ENCODE peak calls at places on chromosome 2, in six cellular contexts. One of them, this sample, is unnamed.

GRCh38 chr2:127647242-127648190 is 1.6 kb downstream of the GPR17 start:
- DNase-seq in H1: no peak
- DNase-seq in GM12891: no peak
- DNase-seq in HepG2: no peak
- DNase-seq in K562: no peak
- DNase-seq in GM12878: no peak
- DNase-seq in this sample: no peak

GRCh38 chr2:105919191-105919811 is 174.6 kb downstream of the NCK2 start:
- DNase-seq in H1: no peak
- DNase-seq in GM12891: no peak
- DNase-seq in HepG2: peak
- DNase-seq in K562: no peak
- DNase-seq in GM12878: no peak
- DNase-seq in this sample: no peak

GRCh38 chr2:222862915-222863544 is 2.2 kb downstream of the ACSL3 start:
- DNase-seq in H1: no peak
- DNase-seq in GM12891: no peak
- DNase-seq in HepG2: no peak
- DNase-seq in K562: no peak
- DNase-seq in GM12878: no peak
- DNase-seq in this sample: no peak

GRCh38 chr2:237745250-237745613 is 53.3 kb upstream of the RBM44 start:
- DNase-seq in H1: no peak
- DNase-seq in GM12891: no peak
- DNase-seq in HepG2: no peak
- DNase-seq in K562: no peak
- DNase-seq in GM12878: no peak
- DNase-seq in this sample: no peak

GRCh38 chr2:133817680-133818566 is 249.7 kb upstream of the NCKAP5 start:
- DNase-seq in H1: no peak
- DNase-seq in GM12891: no peak
- DNase-seq in HepG2: peak
- DNase-seq in K562: no peak
- DNase-seq in GM12878: no peak
- DNase-seq in this sample: no peak

GRCh38 chr2:12827721-12828120 is 111.0 kb downstream of the TRIB2 start:
- DNase-seq in H1: no peak
- DNase-seq in GM12891: no peak
- DNase-seq in HepG2: no peak
- DNase-seq in K562: no peak
- DNase-seq in GM12878: no peak
- DNase-seq in this sample: no peak

GRCh38 chr2:144152817-144153271 is 367.1 kb downstream of the ZEB2 start:
- DNase-seq in H1: no peak
- DNase-seq in GM12891: no peak
- DNase-seq in HepG2: no peak
- DNase-seq in K562: peak
- DNase-seq in GM12878: no peak
- DNase-seq in this sample: no peak

GRCh38 chr2:165202230-165202629 is 1.6 kb downstream of the SCN3A start:
- DNase-seq in H1: no peak
- DNase-seq in GM12891: no peak
- DNase-seq in HepG2: no peak
- DNase-seq in K562: no peak
- DNase-seq in GM12878: no peak
- DNase-seq in this sample: no peak

GRCh38 chr2:68936889-68937288 is 15.8 kb downstream of the GKN2 start:
- DNase-seq in H1: no peak
- DNase-seq in GM12891: no peak
- DNase-seq in HepG2: no peak
- DNase-seq in K562: no peak
- DNase-seq in GM12878: no peak
- DNase-seq in this sample: no peak

DNA sequence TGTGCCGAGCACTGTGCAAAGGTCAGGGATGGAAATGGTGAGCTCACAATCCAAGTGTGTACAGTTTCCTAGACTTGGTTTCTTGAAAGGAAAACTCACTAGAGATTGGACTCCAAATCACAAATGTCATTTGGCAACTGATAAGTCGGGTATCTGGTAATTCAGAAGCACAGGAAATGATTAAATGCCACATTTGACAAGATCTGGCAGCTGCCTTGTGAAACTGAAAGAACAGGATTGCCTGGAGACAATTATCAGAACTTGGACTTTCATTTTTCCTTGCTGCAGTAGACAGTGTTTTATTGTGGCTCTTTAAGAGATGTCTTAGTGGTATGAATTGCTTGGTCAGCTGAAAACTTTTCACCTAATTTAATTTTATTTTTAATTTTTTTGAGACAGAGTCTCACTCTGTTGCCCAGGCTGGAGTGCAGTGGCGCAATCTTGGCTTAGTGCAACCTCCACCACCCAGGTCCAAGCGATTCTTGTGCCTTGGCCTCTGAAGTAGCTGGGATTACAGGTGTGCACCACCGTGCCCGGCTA is 19.2 kb downstream of the ITGA6 start:
- DNase-seq in H1: no peak
- DNase-seq in GM12891: no peak
- DNase-seq in HepG2: no peak
- DNase-seq in K562: no peak
- DNase-seq in GM12878: no peak
- DNase-seq in this sample: no peak
- TF ChIP-seq POLR2AphosphoS5 in H1: no peak
- TF ChIP-seq POLR2AphosphoS5 in GM12891: no peak
- TF ChIP-seq POLR2AphosphoS5 in HepG2: no peak
- TF ChIP-seq POLR2AphosphoS5 in K562: no peak
- TF ChIP-seq POLR2AphosphoS5 in GM12878: no peak
- TF ChIP-seq POLR2AphosphoS5 in this sample: no peak

GRCh38 chr2:163453920-163454319 is 281.9 kb downstream of the FIGN start:
- DNase-seq in H1: no peak
- DNase-seq in GM12891: no peak
- DNase-seq in HepG2: no peak
- DNase-seq in K562: no peak
- DNase-seq in GM12878: no peak
- DNase-seq in this sample: no peak
- TF ChIP-seq TAF1 in H1: no peak
- TF ChIP-seq TAF1 in GM12891: no peak
- TF ChIP-seq TAF1 in HepG2: no peak
- TF ChIP-seq TAF1 in K562: no peak
- TF ChIP-seq TAF1 in GM12878: no peak
- TF ChIP-seq TAF1 in this sample: no peak

GRCh38 chr2:70123829-70124117 is 36.5 kb downstream of the PCBP1 start:
- DNase-seq in H1: no peak
- DNase-seq in GM12891: no peak
- DNase-seq in HepG2: no peak
- DNase-seq in K562: no peak
- DNase-seq in GM12878: no peak
- DNase-seq in this sample: no peak

GRCh38 chr2:70123051-70123828 is 36.0 kb downstream of the PCBP1 start:
- DNase-seq in H1: peak
- DNase-seq in GM12891: no peak
- DNase-seq in HepG2: no peak
- DNase-seq in K562: peak
- DNase-seq in GM12878: no peak
- DNase-seq in this sample: no peak

GRCh38 chr2:70125498-70125898 is 38.2 kb downstream of the PCBP1 start:
- DNase-seq in H1: no peak
- DNase-seq in GM12891: no peak
- DNase-seq in HepG2: no peak
- DNase-seq in K562: no peak
- DNase-seq in GM12878: no peak
- DNase-seq in this sample: no peak

GRCh38 chr2:70122470-70122869 is 35.2 kb downstream of the PCBP1 start:
- DNase-seq in H1: no peak
- DNase-seq in GM12891: no peak
- DNase-seq in HepG2: no peak
- DNase-seq in K562: no peak
- DNase-seq in GM12878: no peak
- DNase-seq in this sample: no peak

DNA sequence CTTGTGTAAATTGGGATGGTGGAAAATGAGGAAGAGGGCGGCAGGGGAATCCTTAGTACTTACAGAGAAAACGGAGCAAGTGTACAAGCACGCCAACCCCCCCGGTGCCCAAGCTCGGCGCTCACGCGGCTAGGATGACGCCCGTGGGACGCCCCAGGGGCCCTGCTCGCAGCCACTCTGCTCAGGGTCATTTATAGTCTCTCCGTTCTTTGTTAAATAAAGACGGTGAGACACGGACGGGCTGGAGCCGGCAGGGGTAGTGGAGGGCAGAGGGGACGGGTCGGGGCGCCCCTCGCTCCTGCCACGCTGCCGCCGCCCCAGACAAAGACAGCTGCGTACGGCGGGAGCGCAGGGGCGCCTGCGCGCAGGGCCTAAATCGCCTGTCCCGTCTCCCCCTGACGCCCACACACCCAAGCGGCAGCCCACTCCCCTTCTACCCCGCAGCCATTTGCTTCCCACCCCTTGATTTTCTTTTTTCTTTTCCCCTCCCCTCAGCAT is 37.8 kb downstream of the PCBP1 start:
- DNase-seq in H1: peak
- DNase-seq in GM12891: no peak
- DNase-seq in HepG2: no peak
- DNase-seq in K562: peak
- DNase-seq in GM12878: no peak
- DNase-seq in this sample: no peak
- TF ChIP-seq POLR2A in H1: peak
- TF ChIP-seq POLR2A in GM12891: peak
- TF ChIP-seq POLR2A in HepG2: no peak
- TF ChIP-seq POLR2A in K562: no peak
- TF ChIP-seq POLR2A in GM12878: peak
- TF ChIP-seq POLR2A in this sample: peak

GRCh38 chr2:42360890-42361727 is at the start of gene COX7A2L:
- DNase-seq in H1: peak
- DNase-seq in GM12891: peak
- DNase-seq in HepG2: peak
- DNase-seq in K562: peak
- DNase-seq in GM12878: peak
- DNase-seq in this sample: peak
- TF ChIP-seq POLR2AphosphoS5 in H1: peak
- TF ChIP-seq POLR2AphosphoS5 in GM12891: peak
- TF ChIP-seq POLR2AphosphoS5 in HepG2: peak
- TF ChIP-seq POLR2AphosphoS5 in K562: peak
- TF ChIP-seq POLR2AphosphoS5 in GM12878: peak
- TF ChIP-seq POLR2AphosphoS5 in this sample: peak

DNA sequence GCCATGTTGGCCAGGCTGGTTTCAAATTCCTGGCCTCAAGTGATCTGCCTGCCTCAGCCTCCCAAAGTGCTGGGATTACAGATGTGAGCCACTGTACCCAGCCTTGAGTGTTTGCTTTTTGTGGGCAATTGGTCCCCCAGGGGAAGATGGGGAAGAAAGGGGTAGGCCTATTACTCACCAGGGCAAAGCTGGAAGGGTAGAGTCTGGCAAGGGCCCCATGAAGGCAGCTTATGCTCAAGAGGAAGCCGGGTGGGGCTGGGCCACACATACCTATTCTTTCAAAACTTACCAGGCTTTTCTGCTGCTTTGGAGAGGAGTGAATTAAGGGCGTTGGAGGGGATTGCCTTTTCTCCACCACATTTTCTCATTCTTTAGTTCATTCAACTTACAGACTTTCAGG is 24.5 kb upstream of the CD28 start:
- DNase-seq in H1: no peak
- DNase-seq in GM12891: no peak
- DNase-seq in HepG2: no peak
- DNase-seq in K562: no peak
- DNase-seq in GM12878: no peak
- DNase-seq in this sample: no peak
- TF ChIP-seq TAF1 in H1: no peak
- TF ChIP-seq TAF1 in GM12891: no peak
- TF ChIP-seq TAF1 in HepG2: no peak
- TF ChIP-seq TAF1 in K562: no peak
- TF ChIP-seq TAF1 in GM12878: no peak
- TF ChIP-seq TAF1 in this sample: no peak